ENCODE peak calls at places on chromosome 22, in six cellular contexts. J is K562, Q is H1, R is GM12878, X is SK-N-SH, O is HepG2. Z is an unnamed sample.

GRCh38 chr22:22111267-22111751 is 128.7 kb upstream of the TOP3B start:
- DNase-seq in O (no peak), R (peak), X (no peak), Q (no peak), J (peak), Z (peak)

GRCh38 chr22:48821346-48822186 is 1006.1 kb downstream of the BRD1 start:
- DNase-seq in R (no peak), X (no peak), J (no peak), O (no peak), Q (no peak), Z (no peak)

GRCh38 chr22:28594784-28595324 is 84.8 kb downstream of the TTC28 start:
- DNase-seq in R (no peak), X (peak), J (peak), Q (no peak), O (peak), Z (no peak)

GRCh38 chr22:22704156-22704946 is 59.9 kb downstream of the GGTLC2 start:
- DNase-seq in R (no peak), X (no peak), J (no peak), Q (no peak), O (no peak), Z (no peak)

GRCh38 chr22:35842954-35843353 is 125.3 kb downstream of the APOL5 start:
- DNase-seq in O (peak), Q (no peak), J (peak), X (peak), R (no peak), Z (no peak)

GRCh38 chr22:47565607-47566006 is 803.2 kb downstream of the TBC1D22A start:
- DNase-seq in O (no peak), J (no peak), X (no peak), Q (no peak), R (no peak), Z (no peak)

GRCh38 chr22:50091092-50091491 is 1.3 kb downstream of the MOV10L1 start:
- DNase-seq in R (no peak), J (no peak), Q (no peak), O (no peak), X (peak), Z (no peak)

GRCh38 chr22:37419370-37419915 is 7.8 kb downstream of the ELFN2 start:
- DNase-seq in R (no peak), O (no peak), X (no peak), J (no peak), Q (no peak), Z (no peak)

GRCh38 chr22:49011769-49012598 is 815.7 kb downstream of the BRD1 start:
- DNase-seq in J (no peak), O (no peak), X (peak), R (no peak), Q (peak), Z (no peak)

GRCh38 chr22:49910229-49911155 is 7.7 kb downstream of the ALG12 start:
- DNase-seq in O (no peak), J (no peak), R (no peak), X (no peak), Q (no peak), Z (no peak)

DNA sequence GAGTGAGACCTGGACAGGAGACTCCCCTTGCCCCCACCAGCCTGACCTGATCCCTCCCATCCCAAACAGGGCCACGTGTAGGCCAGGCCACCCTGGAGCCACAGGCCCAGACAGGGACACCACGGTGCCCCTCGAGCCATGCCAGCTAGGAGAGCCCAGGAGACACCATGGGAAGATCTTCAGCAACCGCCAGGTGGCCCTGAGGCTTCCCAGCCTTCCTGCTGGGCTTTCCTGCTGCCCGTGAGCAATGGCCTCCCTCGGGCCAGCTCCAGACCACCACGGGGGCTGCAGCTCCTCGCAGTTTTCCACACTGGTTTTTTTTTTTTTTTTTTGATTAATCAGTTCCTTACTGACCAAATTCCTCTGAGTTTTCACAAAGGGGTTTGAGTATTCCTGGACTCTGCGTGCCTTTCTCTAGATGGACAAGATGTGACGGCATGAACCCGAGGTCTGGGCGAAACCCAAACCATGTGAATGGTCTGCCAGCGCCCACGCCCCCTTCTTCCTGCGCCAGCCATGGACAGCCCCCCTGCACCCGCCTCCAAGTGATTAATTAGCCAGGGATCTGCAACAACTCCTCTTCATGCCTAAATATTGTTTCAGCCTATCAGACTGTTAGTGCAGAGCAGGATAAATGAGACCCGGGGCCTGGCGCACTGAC is 40.9 kb downstream of the TBX1 start:
- DNase-seq in R (no peak), O (no peak), J (no peak), X (peak), Q (no peak), Z (no peak)
- TF ChIP-seq TAF1 in R (no peak), O (no peak), J (no peak), X (no peak), Q (no peak), Z (no peak)

GRCh38 chr22:31206896-31207687 is 5.0 kb upstream of the LIMK2 start:
- DNase-seq in O (no peak), X (no peak), J (no peak), Q (no peak), R (no peak), Z (no peak)
- TF ChIP-seq TAF1 in O (no peak), X (no peak), J (no peak), Q (no peak), R (no peak), Z (no peak)

DNA sequence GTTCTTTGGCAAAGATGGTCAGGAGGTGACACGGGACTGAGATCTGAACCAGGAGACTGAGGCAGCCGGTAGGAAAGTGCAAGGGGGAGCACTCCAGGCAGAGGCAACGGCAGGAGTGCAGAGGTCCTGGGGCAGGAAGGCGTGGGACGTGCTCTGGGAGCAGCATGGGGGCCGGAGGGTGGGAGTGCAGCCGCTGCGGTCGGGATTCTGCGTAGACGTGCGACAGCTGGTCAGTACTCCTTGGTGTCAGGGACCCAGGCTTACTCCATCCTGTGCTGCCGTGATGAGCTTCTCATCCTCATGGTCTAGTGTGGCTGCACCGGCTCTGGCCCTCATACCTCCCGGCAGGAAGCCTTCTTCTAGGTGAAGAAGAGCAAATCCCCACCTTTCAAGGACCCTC is 16.9 kb upstream of the TRMU start:
- DNase-seq in J (no peak), R (no peak), X (no peak), O (no peak), Q (no peak), Z (no peak)
- TF ChIP-seq TAF1 in J (no peak), R (no peak), X (no peak), O (no peak), Q (no peak), Z (no peak)

GRCh38 chr22:25845985-25846745 is 104.2 kb downstream of the MYO18B start:
- DNase-seq in X (no peak), R (no peak), O (no peak), Q (peak), J (no peak), Z (no peak)
- TF ChIP-seq TAF1 in X (no peak), R (no peak), O (no peak), Q (no peak), J (no peak), Z (no peak)

DNA sequence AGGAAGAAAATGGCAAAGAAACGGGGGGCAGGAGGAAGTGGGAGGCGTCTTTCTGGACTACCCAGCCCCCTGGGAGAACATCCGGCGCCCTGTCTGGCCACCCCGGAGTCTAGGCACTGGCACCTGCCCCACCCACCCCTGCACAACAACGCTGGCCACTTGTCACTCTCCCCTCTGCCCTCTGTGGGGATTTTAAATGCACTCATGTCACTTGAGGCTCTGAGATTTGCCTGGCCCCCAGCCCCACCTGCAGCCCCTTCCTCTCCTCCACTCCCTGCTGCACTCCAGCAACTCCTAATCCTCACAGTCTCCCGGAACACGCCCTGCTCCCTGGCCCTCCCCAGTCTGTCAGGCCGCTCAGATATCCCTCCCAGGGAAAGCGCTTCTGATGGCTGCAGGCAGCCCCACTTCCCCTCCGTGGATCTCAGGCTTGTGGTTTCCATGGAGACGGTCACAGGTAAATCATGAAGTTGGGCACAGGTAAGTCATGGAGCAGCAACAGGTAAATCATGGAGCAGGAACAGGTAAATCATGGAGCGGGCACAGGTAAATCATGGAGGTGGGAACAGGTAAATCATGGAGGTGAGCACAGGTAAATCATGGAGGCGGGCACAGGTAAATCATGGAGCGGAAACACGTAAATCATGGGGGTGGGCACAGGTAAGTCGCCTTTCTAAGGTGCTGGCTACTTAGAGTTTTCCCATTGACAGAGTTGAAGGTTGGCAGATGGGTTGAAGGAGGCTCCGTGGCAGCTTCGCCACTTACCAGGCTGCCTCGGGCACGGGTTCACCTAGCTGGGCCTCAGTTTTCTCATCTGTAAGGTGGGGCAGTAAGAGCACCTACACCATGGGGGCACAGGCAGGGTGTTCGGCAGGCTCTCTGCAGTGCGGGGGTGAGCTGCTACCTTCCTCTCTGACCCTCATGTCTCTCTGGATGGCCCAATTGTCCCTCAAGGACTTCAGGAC is 79.0 kb upstream of the SHISAL1 start:
- DNase-seq in O (no peak), J (no peak), X (no peak), Q (peak), R (no peak), Z (no peak)
- TF ChIP-seq TAF1 in O (no peak), J (no peak), X (no peak), Q (no peak), R (no peak), Z (no peak)

DNA sequence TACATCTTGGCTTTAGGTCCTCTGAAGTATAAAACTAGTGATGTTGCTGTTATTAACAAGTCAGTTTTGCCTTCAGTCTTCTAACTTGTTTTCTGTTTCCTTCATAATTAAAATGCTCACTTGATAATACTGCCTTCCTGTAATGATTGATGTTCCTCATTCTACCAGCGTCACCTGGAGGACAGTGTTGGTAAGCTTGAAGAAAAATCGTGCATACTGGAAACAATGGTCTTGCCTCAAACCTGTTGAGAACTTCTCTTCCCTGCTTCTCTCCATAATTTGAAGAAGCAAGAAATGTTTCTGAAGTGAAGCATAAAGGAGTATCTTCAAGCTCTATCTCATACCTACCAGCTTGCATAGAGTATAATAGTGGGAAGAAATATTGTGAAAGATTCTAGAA is 3.0 kb downstream of the YWHAH start:
- DNase-seq in J (no peak), O (peak), Q (no peak), X (no peak), R (no peak), Z (no peak)
- TF ChIP-seq TAF1 in J (no peak), O (no peak), Q (no peak), X (no peak), R (no peak), Z (no peak)

DNA sequence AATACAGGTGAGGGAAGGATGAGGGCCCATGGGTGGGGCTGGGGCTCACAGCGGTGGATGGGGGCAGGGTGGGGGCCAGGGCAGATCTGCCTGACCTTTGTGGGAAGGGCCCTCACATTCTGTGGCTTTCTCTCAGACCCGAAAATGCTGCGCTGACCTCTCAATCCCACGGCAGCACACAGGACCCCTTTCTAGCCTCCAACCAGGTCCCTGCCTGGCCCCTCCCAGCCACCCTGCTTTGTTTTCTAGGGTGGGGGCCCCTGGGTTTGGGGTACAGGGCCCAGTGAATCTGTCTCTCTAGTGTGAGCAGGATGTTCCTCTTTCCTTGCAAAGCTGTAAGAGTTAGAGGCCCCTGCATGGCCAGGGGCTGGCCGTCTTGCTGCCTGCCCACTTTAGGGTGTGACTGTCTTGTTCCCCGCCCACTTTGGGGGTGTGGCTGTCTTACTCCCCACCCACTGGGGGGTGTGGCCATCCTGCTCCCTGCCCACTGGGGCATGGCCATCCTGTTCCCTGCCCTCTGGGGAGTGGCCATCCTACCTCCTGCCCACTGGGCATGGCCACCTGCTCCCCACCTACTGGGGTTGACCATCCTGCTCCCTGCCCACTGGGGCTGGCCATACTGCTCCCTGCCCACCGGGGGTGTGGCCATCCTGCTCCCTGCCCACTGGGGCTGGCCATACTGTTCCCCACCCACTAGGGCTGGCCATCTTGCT is 11.5 kb downstream of the PARVG start:
- DNase-seq in Q (peak), R (no peak), O (no peak), X (peak), J (peak), Z (no peak)
- TF ChIP-seq TAF1 in Q (no peak), R (no peak), O (no peak), X (no peak), J (no peak), Z (no peak)

GRCh38 chr22:39253427-39254070 is 8.8 kb upstream of the PDGFB start:
- DNase-seq in Q (no peak), X (no peak), R (no peak), O (no peak), J (peak), Z (no peak)

GRCh38 chr22:39255449-39256185 is 10.8 kb upstream of the PDGFB start:
- DNase-seq in X (no peak), J (no peak), R (no peak), Q (no peak), O (no peak), Z (no peak)

GRCh38 chr22:39256186-39256552 is 11.4 kb upstream of the PDGFB start:
- DNase-seq in Q (no peak), X (no peak), R (no peak), J (no peak), O (no peak), Z (no peak)

GRCh38 chr22:39254122-39254521 is 9.3 kb upstream of the PDGFB start:
- DNase-seq in X (peak), J (no peak), O (no peak), R (no peak), Q (no peak), Z (no peak)

GRCh38 chr22:39254789-39255298 is 10.1 kb upstream of the PDGFB start:
- DNase-seq in X (no peak), Q (no peak), R (peak), O (no peak), J (no peak), Z (peak)
- TF ChIP-seq TAF1 in X (no peak), Q (no peak), R (no peak), O (no peak), J (no peak), Z (no peak)

DNA sequence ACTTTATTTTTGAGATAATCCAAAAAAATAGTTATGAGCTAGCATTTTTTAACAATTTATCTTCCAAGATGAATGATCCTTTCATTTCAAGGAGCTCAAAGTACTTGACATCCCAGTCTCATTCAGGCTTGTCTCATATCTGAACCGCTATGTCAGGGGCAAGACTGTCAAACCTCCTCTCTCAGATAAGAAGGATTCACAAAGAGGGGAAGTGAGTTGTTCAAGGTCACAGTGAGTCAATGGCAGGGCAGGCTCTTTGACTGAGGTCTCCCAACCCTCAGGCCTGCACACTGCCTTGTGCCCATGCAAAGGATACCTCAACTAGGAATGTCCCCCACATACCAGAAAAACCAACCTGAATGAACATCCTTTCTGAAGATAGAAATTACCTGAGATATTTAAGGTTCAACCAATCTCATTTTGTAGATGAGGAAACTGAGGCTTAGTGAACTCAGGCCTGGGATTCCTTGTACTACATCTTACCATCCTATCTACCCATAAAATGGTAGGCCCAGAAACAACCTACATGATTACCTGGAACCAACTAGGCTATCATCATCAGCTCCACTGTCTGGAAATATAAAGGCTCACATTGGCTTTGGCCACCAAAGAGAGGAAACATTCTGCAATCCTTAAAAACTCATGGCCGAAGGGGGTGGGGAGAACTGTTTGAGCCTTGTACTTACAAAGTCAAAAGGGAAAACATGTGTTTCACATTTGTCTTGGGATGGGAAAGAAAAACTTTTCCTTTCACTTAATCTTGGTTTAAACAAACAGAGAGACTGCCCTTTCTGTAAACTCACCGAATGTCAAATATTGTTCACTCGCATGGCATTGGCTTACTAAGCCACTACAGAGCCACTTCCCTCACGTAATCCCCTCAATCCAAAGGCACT is 51.1 kb downstream of the LIF start:
- DNase-seq in J (no peak), R (no peak), X (no peak), O (peak), Q (no peak), Z (no peak)
- TF ChIP-seq TAF1 in J (no peak), R (no peak), X (no peak), O (no peak), Q (no peak), Z (no peak)

GRCh38 chr22:46353483-46354105 is 18.1 kb downstream of the TRMU start:
- DNase-seq in X (no peak), Q (no peak), J (no peak), O (no peak), R (no peak), Z (no peak)

GRCh38 chr22:46352276-46352675 is 16.8 kb downstream of the TRMU start:
- DNase-seq in O (no peak), X (no peak), J (no peak), R (no peak), Q (no peak), Z (no peak)

GRCh38 chr22:46351767-46352166 is 16.3 kb downstream of the TRMU start:
- DNase-seq in Q (no peak), X (no peak), R (no peak), O (no peak), J (no peak), Z (no peak)

GRCh38 chr22:46354176-46354992 is 18.9 kb downstream of the TRMU start:
- DNase-seq in R (no peak), J (no peak), Q (no peak), X (no peak), O (no peak), Z (no peak)

DNA sequence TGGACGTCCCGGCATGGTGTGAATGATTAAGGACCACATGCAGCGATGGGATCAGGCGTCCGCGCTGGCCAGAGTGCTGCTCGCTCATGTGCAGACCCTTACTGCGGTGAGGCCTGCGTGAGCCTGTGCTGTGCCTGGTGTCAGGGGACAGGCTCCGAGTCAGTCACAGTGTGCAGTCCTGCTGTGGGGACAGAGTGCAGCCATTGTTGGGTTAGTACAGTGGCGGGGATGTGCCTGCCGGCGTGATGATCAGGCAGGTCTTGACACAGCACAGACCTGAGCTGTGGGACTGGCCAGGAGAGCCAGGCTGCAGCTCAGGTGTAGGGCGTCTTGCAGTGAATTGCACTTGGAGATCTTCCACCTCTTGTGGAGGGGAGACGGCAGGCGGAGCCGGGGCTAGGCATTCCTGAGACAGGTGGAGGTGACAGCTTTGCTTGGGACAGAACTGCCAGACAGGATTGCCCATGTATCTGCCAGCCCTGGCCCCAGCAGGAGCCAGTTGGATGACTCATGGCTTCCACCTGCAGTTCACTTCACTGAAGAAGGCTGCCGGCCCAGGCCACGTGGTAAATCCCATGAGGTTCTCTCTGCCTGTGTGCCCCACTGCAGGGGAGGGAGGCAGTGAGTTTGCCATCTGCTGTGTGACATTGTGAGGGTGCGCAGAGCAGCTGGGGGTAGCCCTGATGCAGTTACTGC is 17.3 kb downstream of the TRMU start:
- DNase-seq in R (no peak), J (no peak), O (no peak), Q (no peak), X (no peak), Z (no peak)
- TF ChIP-seq TAF1 in R (no peak), J (no peak), O (no peak), Q (no peak), X (no peak), Z (no peak)